ENCODE peak calls at places on chromosomes 5 and 9, in five cellular contexts. X is A549, C is fibroblast of lung, M is keratinocyte, B is IMR-90. O is an unnamed sample.

GRCh38 chr9:30774326-30774725 is 1610.1 kb upstream of the ACO1 start:
- DNase-seq in M (no peak), X (peak), B (no peak), C (no peak), O (no peak)

GRCh38 chr9:71487046-71487445 is 281.3 kb downstream of the CEMIP2 start:
- DNase-seq in X (peak), B (no peak), M (no peak), C (no peak), O (no peak)

GRCh38 chr9:125255781-125256391 is 5.7 kb upstream of the GAPVD1 start:
- DNase-seq in X (peak), M (no peak), C (peak), B (no peak), O (peak)

GRCh38 chr5:60821488-60822284 is 22.4 kb downstream of the ELOVL7 start:
- DNase-seq in C (no peak), M (no peak), B (no peak), X (no peak), O (no peak)

GRCh38 chr9:91056917-91057316 is 255.3 kb downstream of the SYK start:
- DNase-seq in X (no peak), C (peak), M (no peak), B (peak), O (no peak)

GRCh38 chr5:5380298-5380697 is 42.2 kb upstream of the ICE1 start:
- DNase-seq in M (no peak), B (no peak), C (no peak), X (no peak), O (no peak)

GRCh38 chr9:111857555-111858211 is 38.9 kb upstream of the UGCG start:
- DNase-seq in B (no peak), X (no peak), C (no peak), M (no peak), O (no peak)

GRCh38 chr9:123337971-123338370 is 18.0 kb upstream of the CRB2 start:
- DNase-seq in B (no peak), C (no peak), M (no peak), X (no peak), O (peak)

GRCh38 chr5:112757468-112758208 is 20.0 kb downstream of the APC start:
- DNase-seq in M (no peak), C (peak), B (peak), X (peak), O (peak)

GRCh38 chr9:72898784-72899733 is 53.8 kb downstream of the ALDH1A1 start:
- DNase-seq in M (no peak), X (no peak), C (no peak), B (no peak), O (no peak)

GRCh38 chr9:126162611-126163381 is 163.8 kb upstream of the MVB12B start:
- DNase-seq in X (no peak), C (no peak), M (no peak), B (no peak), O (no peak)

GRCh38 chr5:150763023-150763793 is 4.4 kb upstream of the DCTN4 start:
- DNase-seq in M (peak), X (peak), C (peak), B (peak), O (no peak)

GRCh38 chr5:138210985-138211384 is 2.1 kb downstream of the CDC23 start:
- DNase-seq in X (no peak), B (no peak), C (no peak), M (no peak), O (no peak)

GRCh38 chr9:76161546-76161945 is 232.7 kb downstream of the RFK start:
- DNase-seq in C (peak), B (peak), M (no peak), X (no peak), O (no peak)

GRCh38 chr9:5493597-5494511 is 16.5 kb upstream of the PDCD1LG2 start:
- DNase-seq in M (peak), X (peak), B (peak), C (peak), O (peak)

GRCh38 chr9:136569526-136570148 is 23.8 kb upstream of the NOTCH1 start:
- DNase-seq in C (no peak), B (no peak), X (no peak), M (no peak), O (no peak)

GRCh38 chr9:136567651-136568287 is 21.9 kb upstream of the NOTCH1 start:
- DNase-seq in B (peak), M (no peak), X (peak), C (peak), O (no peak)

GRCh38 chr9:136570191-136570845 is 24.5 kb upstream of the NOTCH1 start:
- DNase-seq in M (no peak), X (no peak), C (no peak), B (no peak), O (no peak)

GRCh38 chr9:136566899-136567298 is 21.1 kb upstream of the NOTCH1 start:
- DNase-seq in B (no peak), X (no peak), M (no peak), C (peak), O (no peak)

DNA sequence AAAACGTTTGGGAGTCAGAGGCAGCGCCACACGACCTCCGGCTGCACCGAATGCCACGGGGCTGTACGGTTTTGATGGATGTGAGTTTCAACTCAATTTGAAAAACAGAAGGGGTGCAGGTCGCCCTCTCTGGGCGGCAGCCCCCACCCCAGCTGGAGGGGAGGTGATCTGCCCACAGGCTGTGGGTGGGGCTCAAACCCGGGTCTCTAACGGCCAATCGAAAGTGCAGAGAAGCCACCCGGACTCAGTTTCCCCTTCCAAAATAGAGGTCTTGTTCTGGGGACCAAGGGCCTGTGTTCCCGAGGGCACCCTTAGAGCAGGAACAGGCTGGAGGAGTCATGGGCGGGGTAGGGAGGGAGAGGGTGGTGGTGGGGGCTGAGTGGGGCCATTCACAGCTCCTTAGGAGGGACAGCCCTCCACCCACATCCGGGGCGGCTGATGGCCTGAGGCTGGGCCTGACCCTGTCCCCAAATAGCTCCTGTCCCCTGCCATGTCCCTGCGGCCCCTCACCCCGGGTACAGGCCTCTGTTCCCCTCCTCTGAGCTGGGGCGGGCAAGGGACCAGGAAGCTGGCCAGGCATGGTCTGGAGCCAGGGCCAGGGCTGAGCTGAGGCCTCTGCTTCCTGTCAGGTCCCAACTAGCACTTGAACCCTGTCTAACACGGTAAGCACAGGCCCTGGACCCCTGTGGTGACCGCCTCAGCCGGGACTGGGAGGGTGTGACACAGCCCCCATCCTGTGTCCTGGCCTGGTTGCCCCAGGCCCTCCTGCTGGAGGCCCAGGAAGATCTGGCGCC is 22.6 kb upstream of the NOTCH1 start:
- DNase-seq in X (no peak), C (no peak), M (no peak), B (no peak), O (no peak)
- H3K4me2 ChIP-seq in X (peak), C (no peak), M (peak), B (no peak), O (no peak)

GRCh38 chr9:130794923-130795495 is 40.0 kb upstream of the ABL1 start:
- DNase-seq in B (no peak), X (no peak), M (no peak), C (peak), O (no peak)
- H3K27ac ChIP-seq in B (peak), X (no peak), M (no peak), C (peak), O (no peak)

GRCh38 chr9:112925058-112925641 is 34.5 kb upstream of the SLC46A2 start:
- DNase-seq in C (peak), M (no peak), B (peak), X (peak), O (no peak)
- TF ChIP-seq CTCF in C (peak), M (peak), B (peak), X (peak), O (peak)

DNA sequence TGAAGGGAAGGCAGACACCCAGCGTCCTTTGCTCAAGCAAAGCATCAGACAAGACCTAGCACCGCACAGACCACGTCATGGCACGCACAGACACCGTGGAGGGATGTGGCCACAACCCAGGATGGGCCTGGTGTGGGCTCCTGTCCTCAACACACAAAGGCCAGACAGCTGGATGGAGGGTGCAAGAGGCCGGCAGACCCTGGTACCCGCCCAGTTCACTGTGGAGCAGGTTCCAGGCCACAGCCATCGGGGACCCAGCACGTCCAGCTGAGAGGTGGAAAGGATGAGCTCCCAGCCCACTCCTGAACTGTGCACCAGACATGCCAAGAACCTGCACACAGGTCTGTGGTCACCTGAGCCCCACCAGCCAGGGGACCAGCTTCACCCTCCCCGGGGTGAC is 15.0 kb upstream of the ZDHHC11 start:
- DNase-seq in B (no peak), X (no peak), C (no peak), M (no peak), O (no peak)
- H3K4me2 ChIP-seq in B (no peak), X (no peak), C (no peak), M (no peak), O (no peak)

DNA sequence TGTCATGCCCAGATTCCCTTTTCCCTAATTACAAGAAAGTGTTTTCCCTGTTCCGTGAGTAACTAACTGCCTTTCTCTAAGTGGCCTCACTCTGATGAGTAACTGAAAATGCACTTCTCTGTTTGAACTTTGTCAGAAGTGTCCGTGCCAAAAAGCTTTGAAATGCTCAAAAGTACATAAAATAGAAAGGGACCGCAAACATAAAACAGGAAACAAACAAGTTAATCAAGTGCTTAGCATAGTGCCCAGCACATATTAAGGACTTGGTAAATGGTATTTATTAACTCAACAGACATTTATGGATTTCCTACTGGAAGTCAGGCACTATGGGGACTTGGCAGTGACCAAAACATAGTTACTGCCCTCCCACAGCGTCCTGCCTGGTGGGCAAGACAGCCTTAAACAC is 22.3 kb downstream of the AQP3 start:
- DNase-seq in X (peak), M (no peak), C (peak), B (no peak), O (no peak)
- H3K27ac ChIP-seq in X (peak), M (no peak), C (no peak), B (no peak), O (no peak)

O was measured in OCI-LY7.